ENCODE peak calls at places on chromosome X, in nine cellular contexts. L is activated T-cell treated with anti-CD3 and anti-CD28 coated beads, Interleukin-2, amount 50 U/mL, for 72 hours; G is activated CD4-positive, alpha-beta T cell treated with anti-CD3 and anti-CD28 coated beads, Interleukin-2, amount 10 ng/mL, durations not matched to agents 7 days and 5 days; O is dermis microvascular lymphatic vessel endothelial cell; Z is renal cortical epithelial cell; Q is Ammon's horn; C is fibroblast of gingiva; F is thoracic aorta; A is NCI-H345. D is an unnamed sample.

GRCh38 chrX:128676651-128677050 is 624.4 kb upstream of the ACTRT1 start:
- DNase-seq in L (no peak), G (no peak), O (no peak), Z (no peak), Q (no peak), C (no peak), F (no peak), A (no peak), D (no peak)

GRCh38 chrX:53073115-53073581 is 9.0 kb upstream of the TSPYL2 start:
- DNase-seq in L (no peak), G (no peak), O (no peak), Z (no peak), Q (no peak), C (no peak), F (no peak), A (peak), D (no peak)

GRCh38 chrX:140071037-140071436 is 105.7 kb upstream of the CXorf66 start:
- DNase-seq in L (no peak), G (no peak), O (no peak), Z (no peak), Q (no peak), C (no peak), F (no peak), A (no peak), D (no peak)

GRCh38 chrX:71253253-71254091 is 468 bp downstream of the ZMYM3 start:
- DNase-seq in L (peak), G (peak), O (no peak), Z (no peak), Q (peak), C (peak), F (no peak), A (peak), D (peak)

GRCh38 chrX:131227608-131228007 is 61.5 kb downstream of the IGSF1 start:
- DNase-seq in L (no peak), G (no peak), O (no peak), Z (no peak), Q (no peak), C (no peak), F (no peak), A (no peak), D (no peak)

GRCh38 chrX:42803320-42803719 is 25.4 kb upstream of the PPP1R2C start:
- DNase-seq in L (no peak), G (no peak), O (no peak), Z (peak), Q (no peak), C (no peak), F (no peak), A (no peak), D (no peak)

GRCh38 chrX:149949743-149950436 is 11.6 kb upstream of the EOLA2 start:
- DNase-seq in L (no peak), G (no peak), O (no peak), Z (no peak), Q (no peak), C (no peak), F (no peak), A (no peak), D (no peak)

GRCh38 chrX:132957211-132958085 is 981 bp downstream of the HS6ST2 start:
- DNase-seq in L (no peak), G (no peak), O (no peak), Z (no peak), Q (no peak), C (no peak), F (no peak), A (peak), D (no peak)

GRCh38 chrX:56505866-56506265 is 57.6 kb upstream of the UBQLN2 start:
- DNase-seq in L (no peak), G (no peak), O (no peak), Z (no peak), Q (no peak), C (no peak), F (no peak), A (no peak), D (no peak)

GRCh38 chrX:24767557-24767956 is 73.8 kb downstream of the POLA1 start:
- DNase-seq in L (no peak), G (no peak), O (no peak), Z (no peak), Q (no peak), C (no peak), F (no peak), A (no peak), D (no peak)

GRCh38 chrX:108359811-108360602 is 78.2 kb downstream of the COL4A6 start:
- DNase-seq in L (no peak), G (no peak), O (no peak), Z (no peak), Q (no peak), C (no peak), F (no peak), A (no peak), D (no peak)

GRCh38 chrX:26262121-26262523 is 46.2 kb downstream of the MAGEB5 start:
- DNase-seq in L (no peak), G (no peak), O (no peak), Z (peak), Q (no peak), C (peak), F (no peak), A (no peak), D (no peak)

GRCh38 chrX:39755152-39756032 is 342.4 kb downstream of the BCOR start:
- DNase-seq in L (no peak), G (no peak), O (peak), Z (peak), Q (peak), C (peak), F (peak), A (peak), D (peak)

GRCh38 chrX:69988955-69989394 is 60.8 kb downstream of the AWAT2 start:
- DNase-seq in L (peak), G (no peak), O (peak), Z (peak), Q (no peak), C (no peak), F (no peak), A (no peak), D (no peak)

GRCh38 chrX:56745019-56745418 is 16.0 kb downstream of the NBDY start:
- DNase-seq in L (no peak), G (no peak), O (peak), Z (peak), Q (no peak), C (peak), F (no peak), A (no peak), D (no peak)

GRCh38 chrX:10579018-10579752 is 41.2 kb downstream of the MID1 start:
- DNase-seq in L (no peak), G (no peak), O (peak), Z (peak), Q (no peak), C (peak), F (no peak), A (no peak), D (no peak)

GRCh38 chrX:48475774-48476577 is at the start of gene FTSJ1:
- DNase-seq in L (peak), G (peak), O (peak), Z (peak), Q (peak), C (peak), F (peak), A (peak), D (peak)

GRCh38 chrX:151153086-151153485 is 23.3 kb upstream of the GPR50 start:
- DNase-seq in L (no peak), G (no peak), O (no peak), Z (peak), Q (peak), C (peak), F (no peak), A (no peak), D (peak)

GRCh38 chrX:3712080-3712869 is 1.2 kb downstream of the PRKX start:
- DNase-seq in L (no peak), G (no peak), O (no peak), Z (no peak), Q (peak), C (peak), F (no peak), A (no peak), D (no peak)

GRCh38 chrX:12721042-12721441 is 70.2 kb upstream of the PRPS2 start:
- DNase-seq in L (no peak), G (no peak), O (no peak), Z (peak), Q (no peak), C (no peak), F (no peak), A (no peak), D (no peak)